ENCODE peak calls at places on chromosome 21, in six cellular contexts. O is stimulated activated CD4-positive, alpha-beta T cell treated with anti-CD3 and anti-CD28 coated beads, Interleukin-12 subunit alpha, Interleukin-12 subunit beta, amount 100 ng/mL, for 48 hours; Q is T-helper 2 cell; T is suprapubic skin; H is neural crest cell; Y is NCI-H748 treated with DMSO at 0.1 percent for 48 hours. S is an unnamed sample.

GRCh38 chr21:18370292-18370691 is 33.3 kb downstream of the TMPRSS15 start:
- DNase-seq in Q (no peak), Y (no peak), O (no peak), H (no peak), T (no peak), S (no peak)

GRCh38 chr21:46058339-46059145 is 39.4 kb upstream of the COL6A2 start:
- DNase-seq in Q (no peak), H (no peak), T (no peak), Y (no peak), O (no peak), S (no peak)

GRCh38 chr21:44519346-44520325 is 20.4 kb downstream of the KRTAP10-1 start:
- DNase-seq in Q (no peak), Y (no peak), T (peak), O (no peak), H (no peak), S (no peak)

GRCh38 chr21:17570773-17571172 is 41.9 kb downstream of the BTG3 start:
- DNase-seq in Q (no peak), H (no peak), O (no peak), T (no peak), Y (no peak), S (no peak)

GRCh38 chr21:45403133-45403824 is 1.7 kb upstream of the COL18A1 start:
- DNase-seq in Q (no peak), H (no peak), Y (no peak), O (no peak), T (no peak), S (no peak)

GRCh38 chr21:15063821-15064575 is 802 bp downstream of the NRIP1 start:
- DNase-seq in T (peak), H (peak), Q (no peak), O (no peak), Y (no peak), S (peak)

GRCh38 chr21:41677671-41678015 is 89.2 kb downstream of the RIPK4 start:
- DNase-seq in Q (no peak), T (no peak), H (no peak), O (no peak), Y (peak), S (no peak)

GRCh38 chr21:36209626-36210171 is 53.1 kb downstream of the DOP1B start:
- DNase-seq in T (no peak), Y (peak), Q (peak), H (no peak), O (no peak), S (peak)

GRCh38 chr21:32993894-32994293 is 31.8 kb upstream of the OLIG2 start:
- DNase-seq in O (no peak), Q (no peak), T (no peak), Y (no peak), H (no peak), S (no peak)

GRCh38 chr21:37513383-37513782 is 146.8 kb downstream of the DYRK1A start:
- DNase-seq in Y (no peak), T (no peak), O (no peak), H (no peak), Q (no peak), S (no peak)

GRCh38 chr21:38675450-38675849 is 130.3 kb upstream of the ETS2 start:
- DNase-seq in Q (no peak), Y (peak), T (no peak), O (no peak), H (no peak), S (no peak)

GRCh38 chr21:45950740-45951515 is 30.6 kb upstream of the COL6A1 start:
- DNase-seq in Q (no peak), T (peak), Y (no peak), O (no peak), H (no peak), S (no peak)

GRCh38 chr21:41124626-41125240 is 43.2 kb upstream of the BACE2 start:
- DNase-seq in Q (no peak), Y (no peak), T (no peak), H (no peak), O (no peak), S (no peak)

GRCh38 chr21:29342394-29342957 is 43.8 kb downstream of the BACH1 start:
- DNase-seq in T (peak), Q (no peak), O (peak), H (no peak), Y (no peak), S (no peak)

S was measured in HEK293T.